ENCODE peak calls at places on chromosome 11, in nine cellular contexts. V, A, O, X, W, U, J, P and K are unnamed samples.

GRCh38 chr11:14626650-14627049 is 17.0 kb upstream of the PDE3B start:
- DNase-seq in V (no peak), A (no peak), O (no peak), X (no peak), W (no peak), U (no peak), J (no peak), P (no peak), K (no peak)

GRCh38 chr11:8871283-8871775 is 39.7 kb upstream of the AKIP1 start:
- DNase-seq in V (peak), A (no peak), O (no peak), X (no peak), W (peak), U (peak), J (no peak), P (peak), K (peak)

GRCh38 chr11:123487157-123487744 is 57.2 kb downstream of the GRAMD1B start:
- DNase-seq in V (no peak), A (no peak), O (no peak), X (no peak), W (no peak), U (no peak), J (no peak), P (no peak), K (no peak)

GRCh38 chr11:14026961-14027360 is 64.4 kb downstream of the SPON1 start:
- DNase-seq in V (no peak), A (no peak), O (no peak), X (no peak), W (peak), U (no peak), J (no peak), P (peak), K (no peak)

GRCh38 chr11:134862796-134863195 is 450.8 kb upstream of the B3GAT1 start:
- DNase-seq in V (no peak), A (no peak), O (no peak), X (no peak), W (no peak), U (no peak), J (no peak), P (no peak), K (no peak)

GRCh38 chr11:134509381-134510068 is 97.5 kb upstream of the B3GAT1 start:
- DNase-seq in V (no peak), A (no peak), O (no peak), X (no peak), W (no peak), U (no peak), J (no peak), P (no peak), K (no peak)

GRCh38 chr11:95715777-95716241 is 73.8 kb downstream of the FAM76B start:
- DNase-seq in V (no peak), A (no peak), O (peak), X (peak), W (peak), U (no peak), J (no peak), P (no peak), K (no peak)

GRCh38 chr11:71302911-71303310 is 50.5 kb upstream of the SHANK2 start:
- DNase-seq in V (no peak), A (no peak), O (no peak), X (no peak), W (no peak), U (no peak), J (no peak), P (no peak), K (no peak)

GRCh38 chr11:87037450-87038234 is at the start of gene TMEM135:
- DNase-seq in V (peak), A (peak), O (peak), X (peak), W (peak), U (peak), J (peak), P (peak), K (peak)

GRCh38 chr11:41497974-41498373 is 38.5 kb upstream of the LRRC4C start:
- DNase-seq in V (no peak), A (no peak), O (no peak), X (peak), W (peak), U (no peak), J (no peak), P (no peak), K (no peak)

GRCh38 chr11:15976433-15977045 is 379.8 kb downstream of the SOX6 start:
- DNase-seq in V (no peak), A (no peak), O (no peak), X (no peak), W (peak), U (no peak), J (no peak), P (no peak), K (no peak)

GRCh38 chr11:120555433-120555773 is 43.9 kb downstream of the GRIK4 start:
- DNase-seq in V (no peak), A (no peak), O (no peak), X (no peak), W (no peak), U (no peak), J (no peak), P (no peak), K (no peak)

GRCh38 chr11:1573847-1574255 is 1.8 kb upstream of the DUSP8 start:
- DNase-seq in V (peak), A (no peak), O (no peak), X (no peak), W (no peak), U (no peak), J (no peak), P (peak), K (no peak)

GRCh38 chr11:68066742-68067141 is 27.9 kb downstream of the TCIRG1 start:
- DNase-seq in V (no peak), A (no peak), O (no peak), X (no peak), W (no peak), U (no peak), J (no peak), P (peak), K (peak)